ENCODE peak calls at places on chromosomes 12 and 14, in six cellular contexts. G is WTC11, U is GM12878, M is HepG2, A is A549, R is K562. S is an unnamed sample.

GRCh38 chr12:109065154-109065852 is 12.9 kb downstream of the USP30 start:
- DNase-seq in R (no peak), M (peak; percentile 84), A (no peak), U (no peak), G (no peak), S (peak; percentile 22)

GRCh38 chr12:47870175-47870781 is 34.5 kb downstream of the VDR start:
- DNase-seq in A (peak; percentile 34), M (peak; percentile 54), U (peak; percentile 43), R (peak; percentile 41), G (peak; percentile 68), S (peak; percentile 56)

GRCh38 chr14:34324363-34324795 is 137.7 kb downstream of the SPTSSA start:
- DNase-seq in R (peak; percentile 38), M (peak; percentile 71), G (no peak), U (no peak), A (peak; percentile 58), S (no peak)

GRCh38 chr14:100538566-100539318 is 48.5 kb downstream of the BEGAIN start:
- DNase-seq in G (no peak), A (no peak), R (no peak), U (no peak), M (no peak), S (no peak)

GRCh38 chr14:50063876-50064420 is 52.4 kb downstream of the VCPKMT start:
- DNase-seq in M (no peak), R (no peak), G (no peak), A (no peak), U (no peak), S (no peak)

GRCh38 chr12:120686151-120686689 is 729 bp upstream of the MLEC start:
- DNase-seq in A (peak; percentile 99), M (peak; percentile 97), R (peak; percentile 95), U (peak; percentile 93), G (peak; percentile 97), S (peak; percentile 90)

GRCh38 chr12:109727746-109728726 is 14.4 kb downstream of the FAM222A start:
- DNase-seq in G (no peak), R (no peak), A (no peak), U (no peak), M (no peak), S (no peak)

GRCh38 chr14:68476965-68477455 is 315.9 kb downstream of the ZFP36L1 start:
- DNase-seq in M (no peak), G (no peak), A (no peak), R (no peak), U (no peak), S (peak; percentile 34)

GRCh38 chr12:104805186-104805585 is 152.9 kb downstream of the SLC41A2 start:
- DNase-seq in M (no peak), A (no peak), G (no peak), U (no peak), R (no peak), S (no peak)

GRCh38 chr14:99881011-99881410 is 87.8 kb downstream of the EML1 start:
- DNase-seq in U (no peak), M (no peak), A (no peak), G (no peak), R (no peak), S (no peak)

GRCh38 chr12:75666980-75667359 is 155.6 kb upstream of the KRR1 start:
- DNase-seq in U (no peak), A (no peak), M (peak; percentile 75), G (no peak), R (no peak), S (no peak)

GRCh38 chr12:57576613-57577160 is 14.3 kb upstream of the PIP4K2C start:
- DNase-seq in M (peak; percentile 88), R (no peak), G (no peak), U (no peak), A (no peak), S (no peak)

GRCh38 chr14:102139248-102140026 is at the start of gene WDR20:
- DNase-seq in M (peak; percentile 95), U (peak; percentile 93), G (peak; percentile 100), R (peak; percentile 98), A (peak; percentile 98), S (peak; percentile 94)

GRCh38 chr14:64715628-64716412 is 11.6 kb downstream of the PLEKHG3 start:
- DNase-seq in G (peak; percentile 66), R (no peak), A (no peak), U (no peak), M (no peak), S (peak; percentile 80)

GRCh38 chr14:80621701-80622100 is 319.8 kb downstream of the CEP128 start:
- DNase-seq in M (peak; percentile 5), R (no peak), G (no peak), U (no peak), A (peak; percentile 25), S (no peak)

GRCh38 chr14:50667491-50668007 is 557 bp downstream of the SAV1 start:
- DNase-seq in R (peak; percentile 25), A (no peak), M (no peak), G (peak; percentile 67), U (no peak), S (no peak)

GRCh38 chr12:129049917-129050316 is 196.6 kb downstream of the GLT1D1 start:
- DNase-seq in U (no peak), M (no peak), G (no peak), R (peak; percentile 22), A (no peak), S (no peak)

GRCh38 chr14:53193193-53193592 is 40.1 kb upstream of the DDHD1 start:
- DNase-seq in M (no peak), R (no peak), G (no peak), A (no peak), U (no peak), S (no peak)

GRCh38 chr14:76729195-76729594 is 32.1 kb upstream of the VASH1 start:
- DNase-seq in G (no peak), R (no peak), U (no peak), A (no peak), M (no peak), S (no peak)

GRCh38 chr12:89212339-89212771 is 139.9 kb downstream of the DUSP6 start:
- DNase-seq in G (no peak), R (no peak), A (no peak), U (no peak), M (no peak), S (no peak)

GRCh38 chr12:42372154-42372791 is 46.3 kb downstream of the PPHLN1 start:
- DNase-seq in G (no peak), M (peak; percentile 58), A (peak; percentile 73), U (peak; percentile 49), R (peak; percentile 40), S (no peak)

GRCh38 chr12:27709212-27709931 is 1.3 kb upstream of the MRPS35 start:
- DNase-seq in G (no peak), A (no peak), M (no peak), U (no peak), R (no peak), S (no peak)

DNA sequence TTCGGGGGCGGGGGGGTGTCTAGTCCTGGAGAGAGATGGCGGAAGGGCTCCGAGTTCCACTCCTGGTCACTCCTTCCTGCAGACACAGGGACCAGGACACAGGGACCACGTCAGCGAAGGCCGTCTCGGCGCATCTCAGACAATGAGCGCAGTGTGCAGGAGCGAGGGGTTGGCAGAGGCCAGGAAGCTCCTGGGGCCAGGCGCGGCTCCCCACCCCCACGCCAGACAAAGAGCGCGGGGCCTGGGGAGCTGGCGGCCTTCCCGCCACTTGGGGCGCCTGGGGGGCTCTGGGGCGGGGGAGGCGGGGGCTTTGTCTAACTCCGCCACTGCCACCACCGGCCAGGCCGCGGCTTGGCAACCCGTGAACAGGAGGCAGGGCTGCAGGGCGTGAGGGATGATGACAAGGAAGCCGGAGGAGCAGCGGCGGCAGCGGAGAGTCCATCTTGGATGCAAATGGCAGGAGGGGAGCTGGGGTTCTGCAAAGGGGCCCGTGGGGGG is 2.2 kb downstream of the CDK2AP1 start:
- DNase-seq in M (peak; percentile 30), G (peak; percentile 78), U (no peak), R (peak; percentile 65), A (no peak), S (no peak)
- TF ChIP-seq USF2 in M (no peak), G (no peak), U (no peak), R (no peak), A (no peak), S (no peak)

GRCh38 chr14:73738518-73739173 is 24.5 kb upstream of the PNMA1 start:
- DNase-seq in R (no peak), A (no peak), G (no peak), M (no peak), U (no peak), S (no peak)
- TF ChIP-seq MAX in R (no peak), A (no peak), G (no peak), M (no peak), U (no peak), S (no peak)

DNA sequence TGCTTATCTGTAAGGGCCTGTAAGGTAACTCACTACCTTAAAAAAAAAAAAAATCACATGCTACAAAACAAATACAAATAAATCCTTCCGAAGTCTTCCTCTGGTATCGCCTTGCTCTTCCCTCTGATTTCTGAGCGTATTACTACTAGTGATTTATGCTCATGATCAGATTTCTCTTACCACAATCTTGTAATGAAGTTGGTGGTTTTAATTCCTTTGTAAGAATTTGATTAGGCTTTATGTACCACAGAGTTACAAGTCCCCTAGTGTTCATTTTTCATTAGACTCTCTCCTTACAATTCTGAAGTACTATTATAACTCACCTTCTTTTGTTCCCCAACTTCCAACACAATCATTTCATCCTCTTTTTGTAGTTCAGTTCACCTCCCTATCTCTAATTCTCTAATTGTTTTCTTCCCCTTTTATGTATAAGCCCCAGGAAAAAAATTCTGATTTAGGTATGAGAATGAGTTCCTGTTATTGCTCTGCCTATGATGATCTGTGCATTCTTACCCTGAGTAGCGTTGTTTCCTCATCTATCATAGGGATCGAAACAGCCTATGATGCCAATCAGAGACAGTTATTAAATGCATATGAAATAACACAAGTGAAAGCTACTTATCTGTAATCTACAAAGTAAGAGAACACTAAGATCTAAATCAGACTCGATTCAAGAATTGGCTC is 81.5 kb downstream of the EPS8 start:
- DNase-seq in A (no peak), R (no peak), U (no peak), G (no peak), M (no peak), S (no peak)
- TF ChIP-seq USF2 in A (no peak), R (no peak), U (no peak), G (no peak), M (no peak), S (no peak)

GRCh38 chr14:93231129-93231979 is 24.3 kb downstream of the UBR7 start:
- DNase-seq in A (peak; percentile 51), U (no peak), M (no peak), R (no peak), G (no peak), S (no peak)
- TF ChIP-seq MAX in A (no peak), U (no peak), M (no peak), R (no peak), G (no peak), S (no peak)

DNA sequence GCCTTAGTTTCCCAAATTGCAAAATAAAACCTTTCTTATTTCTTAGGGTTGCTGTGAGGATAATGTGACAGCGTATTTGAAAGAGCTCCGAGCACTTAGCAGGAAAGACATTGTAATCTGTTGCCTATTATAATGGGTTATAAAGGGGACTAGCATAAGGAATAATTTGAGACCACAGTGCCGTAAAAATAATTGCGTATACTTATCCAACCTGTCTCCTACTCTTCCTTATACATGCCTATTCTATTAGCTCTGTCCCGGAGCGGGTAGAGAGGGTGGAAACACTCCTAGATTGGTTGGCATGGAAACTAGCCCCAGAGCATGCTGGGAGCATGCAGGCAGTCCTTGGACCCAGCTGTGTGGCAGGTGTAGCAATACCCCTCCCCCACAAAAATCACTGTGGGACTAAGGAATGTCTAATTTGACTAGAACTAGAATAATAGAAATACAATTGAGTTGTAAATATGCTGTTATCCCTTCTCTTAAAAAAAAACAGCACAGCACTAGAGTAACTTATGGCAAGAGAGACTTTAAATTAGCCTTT is 244.2 kb upstream of the DAAM1 start:
- DNase-seq in R (no peak), M (no peak), A (peak; percentile 3), G (peak; percentile 34), U (no peak), S (no peak)
- TF ChIP-seq USF2 in R (no peak), M (no peak), A (no peak), G (no peak), U (no peak), S (no peak)

S was measured in H1.